ENCODE peak calls at places on chromosome 18, in seven cellular contexts. U, K, Y, T, J, V and G are unnamed samples.

GRCh38 chr18:213505-213904 is 54.3 kb downstream of the THOC1 start:
- DNase-seq in U (no peak), K (no peak), Y (no peak), T (no peak), J (no peak), V (no peak), G (no peak)

GRCh38 chr18:26736301-26736700 is 129.2 kb downstream of the AQP4 start:
- DNase-seq in U (no peak), K (no peak), Y (no peak), T (no peak), J (no peak), V (no peak), G (no peak)

GRCh38 chr18:46337206-46337710 is 233.1 kb downstream of the HAUS1 start:
- DNase-seq in U (no peak), K (no peak), Y (peak; percentile 14), T (no peak), J (no peak), V (no peak), G (no peak)

GRCh38 chr18:24613887-24614286 is 153.4 kb downstream of the HRH4 start:
- DNase-seq in U (no peak), K (no peak), Y (no peak), T (no peak), J (no peak), V (no peak), G (no peak)

GRCh38 chr18:54117853-54118773 is 106.4 kb downstream of the MBD2 start:
- DNase-seq in U (no peak), K (no peak), Y (no peak), T (no peak), J (no peak), V (no peak), G (no peak)

GRCh38 chr18:24995056-24995455 is 356.9 kb downstream of the ZNF521 start:
- DNase-seq in U (no peak), K (peak; percentile 10), Y (no peak), T (no peak), J (no peak), V (no peak), G (no peak)

GRCh38 chr18:45231606-45232005 is 383.7 kb upstream of the SLC14A2 start:
- DNase-seq in U (no peak), K (no peak), Y (no peak), T (no peak), J (no peak), V (no peak), G (no peak)

GRCh38 chr18:53698907-53699306 is 525.6 kb downstream of the MBD2 start:
- DNase-seq in U (no peak), K (no peak), Y (no peak), T (no peak), J (no peak), V (peak; percentile 68), G (no peak)

GRCh38 chr18:58761970-58762780 is 90.9 kb downstream of the MALT1 start:
- DNase-seq in U (no peak), K (no peak), Y (no peak), T (no peak), J (no peak), V (no peak), G (no peak)

GRCh38 chr18:5424903-5425302 is 118.9 kb downstream of the EPB41L3 start:
- DNase-seq in U (no peak), K (no peak), Y (no peak), T (peak; percentile 34), J (no peak), V (peak; percentile 62), G (no peak)

GRCh38 chr18:9175115-9175514 is 38.5 kb downstream of the ANKRD12 start:
- DNase-seq in U (no peak), K (no peak), Y (no peak), T (no peak), J (no peak), V (no peak), G (no peak)

GRCh38 chr18:76496200-76496890 is 1.3 kb upstream of the ZNF516 start:
- DNase-seq in U (no peak), K (no peak), Y (peak; percentile 90), T (no peak), J (peak; percentile 46), V (peak; percentile 84), G (peak; percentile 85)

GRCh38 chr18:75324686-75325257 is 102.7 kb downstream of the SMIM21 start:
- DNase-seq in U (no peak), K (no peak), Y (no peak), T (no peak), J (no peak), V (no peak), G (no peak)

GRCh38 chr18:63216911-63217311 is 102.7 kb downstream of the BCL2 start:
- DNase-seq in U (no peak), K (no peak), Y (no peak), T (no peak), J (no peak), V (no peak), G (no peak)

GRCh38 chr18:45008694-45009372 is 328.1 kb downstream of the SETBP1 start:
- DNase-seq in U (no peak), K (no peak), Y (no peak), T (no peak), J (no peak), V (no peak), G (peak; percentile 51)

GRCh38 chr18:63904694-63905093 is 3.1 kb upstream of the SERPINB10 start:
- DNase-seq in U (no peak), K (no peak), Y (no peak), T (no peak), J (no peak), V (no peak), G (no peak)

GRCh38 chr18:41135146-41135545 is 819.9 kb upstream of the PIK3C3 start:
- DNase-seq in U (no peak), K (no peak), Y (no peak), T (no peak), J (no peak), V (no peak), G (no peak)

GRCh38 chr18:37334494-37335125 is 231.0 kb downstream of the CELF4 start:
- DNase-seq in U (no peak), K (peak; percentile 10), Y (no peak), T (no peak), J (no peak), V (no peak), G (no peak)

GRCh38 chr18:9994701-9995100 is 80.9 kb downstream of the VAPA start:
- DNase-seq in U (no peak), K (no peak), Y (no peak), T (no peak), J (no peak), V (no peak), G (no peak)

GRCh38 chr18:21391074-21391673 is 149.1 kb downstream of the GREB1L start:
- DNase-seq in U (no peak), K (peak; percentile 29), Y (no peak), T (no peak), J (no peak), V (no peak), G (no peak)

GRCh38 chr18:43049021-43049420 is 66.5 kb downstream of the RIT2 start:
- DNase-seq in U (no peak), K (no peak), Y (no peak), T (no peak), J (no peak), V (no peak), G (no peak)

GRCh38 chr18:24027156-24027555 is 12.6 kb downstream of the TTC39C start:
- DNase-seq in U (no peak), K (no peak), Y (peak; percentile 81), T (no peak), J (no peak), V (no peak), G (peak; percentile 73)

GRCh38 chr18:34115409-34116081 is 109.2 kb downstream of the NOL4 start:
- DNase-seq in U (no peak), K (no peak), Y (no peak), T (no peak), J (no peak), V (no peak), G (no peak)

GRCh38 chr18:10059610-10060468 is 146.0 kb downstream of the VAPA start:
- DNase-seq in U (no peak), K (no peak), Y (no peak), T (no peak), J (no peak), V (peak; percentile 32), G (no peak)

GRCh38 chr18:8800041-8800441 is 94.7 kb downstream of the MTCL1 start:
- DNase-seq in U (no peak), K (no peak), Y (peak; percentile 79), T (no peak), J (no peak), V (no peak), G (no peak)

GRCh38 chr18:80176334-80177080 is 67.4 kb downstream of the ADNP2 start:
- DNase-seq in U (no peak), K (no peak), Y (no peak), T (no peak), J (no peak), V (no peak), G (no peak)

GRCh38 chr18:75248426-75249191 is 38.0 kb downstream of the TSHZ1 start:
- DNase-seq in U (no peak), K (no peak), Y (no peak), T (no peak), J (no peak), V (no peak), G (no peak)

GRCh38 chr18:56267334-56267733 is 371.1 kb downstream of the TXNL1 start:
- DNase-seq in U (no peak), K (no peak), Y (peak; percentile 54), T (no peak), J (no peak), V (no peak), G (peak; percentile 42)

GRCh38 chr18:48896875-48897511 is 53.8 kb downstream of the SMAD7 start:
- DNase-seq in U (no peak), K (no peak), Y (peak; percentile 76), T (no peak), J (no peak), V (peak; percentile 13), G (peak; percentile 93)

GRCh38 chr18:72840109-72840508 is 27.7 kb downstream of the NETO1 start:
- DNase-seq in U (no peak), K (no peak), Y (no peak), T (no peak), J (no peak), V (no peak), G (no peak)